ENCODE peak calls at places on chromosomes 16 and 17, in six cellular contexts. M is coronary artery; V is neural crest cell; X is cardiac muscle cell; O is A549; W is CD4-positive, alpha-beta T cell. B is an unnamed sample.
A peak's percentile ranks its signal among the peaks of the same experiment; 100 is the strongest.

GRCh38 chr17:73196500-73196899 is 3.6 kb downstream of the COG1 start:
- DNase-seq in M (peak; percentile 69), V (no peak), X (peak; percentile 56), O (peak; percentile 61), W (no peak), B (no peak)

GRCh38 chr17:82497483-82498405 is 21.8 kb upstream of the FOXK2 start:
- DNase-seq in M (no peak), V (peak; percentile 35), X (peak; percentile 46), O (peak; percentile 48), W (peak; percentile 20), B (no peak)

GRCh38 chr17:34261568-34261967 is 6.5 kb downstream of the CCL2 start:
- DNase-seq in M (no peak), V (no peak), X (no peak), O (no peak), W (no peak), B (no peak)

GRCh38 chr17:77746901-77747620 is 211.4 kb upstream of the TNRC6C start:
- DNase-seq in M (no peak), V (no peak), X (no peak), O (no peak), W (no peak), B (no peak)

GRCh38 chr17:41870627-41871026 is 5.4 kb upstream of the KLHL11 start:
- DNase-seq in M (no peak), V (no peak), X (no peak), O (peak; percentile 44), W (no peak), B (no peak)

GRCh38 chr17:79950306-79950705 is 85.4 kb downstream of the TBC1D16 start:
- DNase-seq in M (peak; percentile 71), V (no peak), X (no peak), O (no peak), W (no peak), B (no peak)

GRCh38 chr17:78873519-78874340 is 29.3 kb downstream of the CEP295NL start:
- DNase-seq in M (no peak), V (no peak), X (no peak), O (no peak), W (no peak), B (no peak)

GRCh38 chr16:75078886-75079285 is 37.7 kb downstream of the LDHD start:
- DNase-seq in M (no peak), V (no peak), X (no peak), O (no peak), W (no peak), B (no peak)

GRCh38 chr17:44767493-44767892 is 8.7 kb downstream of the ADAM11 start:
- DNase-seq in M (no peak), V (no peak), X (no peak), O (no peak), W (no peak), B (no peak)

GRCh38 chr17:64707077-64707591 is 45.0 kb upstream of the SMURF2 start:
- DNase-seq in M (peak; percentile 84), V (no peak), X (peak; percentile 98), O (peak; percentile 97), W (no peak), B (no peak)

GRCh38 chr17:45431531-45432404 is 902 bp downstream of the ARHGAP27 start:
- DNase-seq in M (peak; percentile 76), V (peak; percentile 43), X (peak; percentile 43), O (peak; percentile 83), W (peak; percentile 64), B (peak; percentile 68)

GRCh38 chr17:5837055-5837491 is 233.1 kb upstream of the WSCD1 start:
- DNase-seq in M (no peak), V (no peak), X (peak; percentile 4), O (peak; percentile 75), W (no peak), B (no peak)

GRCh38 chr17:3335876-3336275 is 37.7 kb upstream of the OR3A1 start:
- DNase-seq in M (no peak), V (no peak), X (no peak), O (peak; percentile 43), W (no peak), B (no peak)

GRCh38 chr16:12362482-12363458 is 386.2 kb downstream of the SNX29 start:
- DNase-seq in M (no peak), V (no peak), X (peak; percentile 12), O (no peak), W (no peak), B (no peak)

GRCh38 chr17:20127660-20128413 is 118.7 kb downstream of the SPECC1 start:
- DNase-seq in M (no peak), V (no peak), X (peak; percentile 12), O (peak; percentile 19), W (no peak), B (no peak)

GRCh38 chr17:41962768-41963434 is 3.7 kb upstream of the CNP start:
- DNase-seq in M (peak; percentile 80), V (peak; percentile 91), X (peak; percentile 72), O (peak; percentile 69), W (peak; percentile 61), B (peak; percentile 71)

GRCh38 chr16:46918905-46919792 is 35.0 kb downstream of the GPT2 start:
- DNase-seq in M (no peak), V (peak; percentile 37), X (no peak), O (no peak), W (no peak), B (no peak)

GRCh38 chr17:35286120-35286781 is 43.4 kb downstream of the SLFN5 start:
- DNase-seq in M (no peak), V (no peak), X (peak; percentile 41), O (no peak), W (no peak), B (no peak)

DNA sequence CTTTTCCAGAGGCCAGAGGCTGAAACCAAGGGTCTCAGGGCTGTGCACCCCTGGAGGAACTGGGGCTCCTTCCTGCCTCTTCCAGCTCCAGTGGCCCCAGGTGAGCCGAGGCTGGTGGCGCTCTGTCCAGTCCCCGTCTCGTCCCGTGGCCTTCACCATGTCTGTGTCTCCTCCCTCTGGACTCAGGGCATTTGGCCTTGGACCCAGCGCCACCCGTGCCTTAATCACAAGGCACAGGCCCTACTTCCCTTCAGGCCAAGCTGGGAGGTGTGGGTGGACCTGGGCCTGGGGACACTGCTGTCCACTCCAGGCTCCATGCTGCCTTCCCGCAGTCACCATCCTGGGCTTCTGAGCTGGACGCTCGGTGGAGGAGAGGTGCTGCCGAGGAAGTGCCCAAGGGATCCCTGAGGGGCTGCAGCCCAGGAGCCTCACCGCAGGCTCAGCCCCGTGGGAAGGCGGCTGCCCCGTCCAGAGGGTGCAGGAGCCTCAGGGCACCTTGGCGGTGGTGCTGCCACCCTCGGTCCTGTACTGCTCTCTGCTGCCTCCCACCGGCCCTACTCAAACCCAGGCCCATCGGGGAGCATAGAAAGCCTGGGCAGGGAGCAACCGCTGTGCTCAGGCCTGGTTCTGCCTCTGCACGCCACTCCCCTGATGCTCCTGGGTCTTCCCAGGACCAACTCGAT is 9.6 kb upstream of the APRT start:
- DNase-seq in M (no peak), V (no peak), X (no peak), O (no peak), W (no peak), B (no peak)
- TF ChIP-seq CTCF in M (no peak), V (no peak), X (no peak), O (no peak), W (no peak), B (no peak)

GRCh38 chr17:43644081-43644480 is 17.6 kb downstream of the MEOX1 start:
- DNase-seq in M (no peak), V (no peak), X (no peak), O (no peak), W (no peak), B (no peak)

GRCh38 chr17:43645450-43645764 is 16.3 kb downstream of the MEOX1 start:
- DNase-seq in M (no peak), V (no peak), X (no peak), O (no peak), W (no peak), B (no peak)

GRCh38 chr17:43641416-43641815 is 20.3 kb downstream of the MEOX1 start:
- DNase-seq in M (no peak), V (no peak), X (peak; percentile 39), O (no peak), W (no peak), B (no peak)

GRCh38 chr17:43648916-43649315 is 12.8 kb downstream of the MEOX1 start:
- DNase-seq in M (no peak), V (no peak), X (no peak), O (no peak), W (no peak), B (no peak)

GRCh38 chr17:43645765-43646481 is 15.8 kb downstream of the MEOX1 start:
- DNase-seq in M (no peak), V (no peak), X (peak; percentile 81), O (no peak), W (peak; percentile 16), B (peak; percentile 31)
- TF ChIP-seq CTCF in M (no peak), V (no peak), X (no peak), O (no peak), W (no peak), B (peak; percentile 43)

DNA sequence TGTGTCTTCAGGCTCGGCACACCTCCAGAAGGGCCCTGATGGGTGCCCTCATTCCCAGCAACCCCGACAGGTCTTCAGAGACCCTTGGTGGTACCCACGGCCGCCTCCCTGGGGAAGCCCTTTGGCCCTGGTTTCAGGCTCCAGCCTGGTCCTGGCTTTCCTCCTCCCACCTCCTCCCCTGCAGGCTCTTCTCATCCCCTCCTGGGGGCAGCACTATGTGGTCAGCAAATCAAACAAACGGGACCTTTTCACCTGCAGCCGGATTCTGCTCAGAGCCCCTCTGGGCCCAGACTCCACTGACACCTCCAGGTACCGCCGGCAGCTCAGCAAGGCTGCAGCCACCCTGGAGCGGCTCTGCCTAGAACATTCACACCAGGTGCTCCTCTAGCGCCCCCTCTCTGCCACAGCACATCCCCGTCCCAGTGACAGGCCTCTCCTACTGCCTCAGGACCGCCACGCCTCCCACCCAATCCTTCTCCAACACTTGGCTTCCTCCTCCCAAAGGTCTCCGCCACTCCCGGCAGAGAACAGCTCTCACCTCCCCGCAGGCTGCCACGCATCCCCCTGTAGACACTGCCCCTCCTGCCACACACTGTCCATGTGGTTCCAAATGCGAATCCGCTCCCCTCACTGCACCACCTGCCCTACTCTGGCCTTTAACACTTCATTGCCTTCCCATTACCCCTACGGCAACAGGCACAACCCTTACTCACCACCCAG is 12.0 kb downstream of the CORO7 start:
- DNase-seq in M (no peak), V (peak; percentile 64), X (peak; percentile 60), O (peak; percentile 77), W (no peak), B (peak; percentile 43)
- TF ChIP-seq CTCF in M (peak; percentile 34), V (peak; percentile 74), X (peak; percentile 81), O (peak; percentile 92), W (peak; percentile 41), B (peak; percentile 61)

DNA sequence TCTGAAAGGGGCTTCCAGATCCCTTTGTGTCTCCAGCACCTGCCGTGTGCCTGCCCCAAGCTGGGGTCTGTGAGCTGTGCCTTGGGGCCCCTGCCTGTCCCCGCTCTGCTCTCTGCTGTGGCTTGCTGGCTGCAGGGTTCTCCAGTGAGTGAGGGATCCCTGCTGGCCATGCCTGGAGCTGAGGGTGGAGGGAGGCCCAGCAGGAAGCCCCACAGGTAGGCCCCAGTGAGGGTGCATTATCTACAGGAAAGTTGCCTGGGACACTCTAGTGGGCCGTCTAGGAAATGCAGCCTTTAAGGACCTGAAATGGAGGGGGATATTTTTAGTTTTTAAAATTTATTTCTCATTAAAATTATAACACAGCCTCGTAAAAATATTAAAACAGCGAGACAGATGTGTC is 50.9 kb downstream of the JPH3 start:
- DNase-seq in M (no peak), V (no peak), X (no peak), O (peak; percentile 33), W (no peak), B (no peak)
- TF ChIP-seq CTCF in M (no peak), V (peak; percentile 54), X (peak; percentile 48), O (peak; percentile 18), W (no peak), B (peak; percentile 62)

DNA sequence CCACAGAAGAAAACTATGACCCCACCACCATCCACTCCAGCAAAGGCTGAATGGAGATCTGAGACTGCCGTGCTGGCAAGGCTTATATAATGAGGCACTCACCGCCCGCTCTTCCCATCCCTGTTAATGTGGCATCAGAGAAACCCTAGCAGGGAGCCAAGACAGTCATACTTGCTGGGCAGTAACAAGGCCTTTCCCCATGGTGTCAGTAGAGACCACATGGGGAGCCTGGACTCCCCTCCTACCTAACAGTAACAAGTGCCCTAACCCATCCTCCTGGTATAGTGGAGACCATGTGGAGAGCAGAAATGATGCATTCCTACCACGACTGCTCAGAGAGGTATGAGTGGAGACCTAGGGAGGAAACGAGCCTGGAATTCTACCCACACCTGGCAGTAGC is 235.2 kb downstream of the C16orf78 start:
- DNase-seq in M (peak; percentile 45), V (no peak), X (peak; percentile 77), O (peak; percentile 21), W (no peak), B (no peak)
- TF ChIP-seq CTCF in M (no peak), V (peak; percentile 52), X (peak; percentile 76), O (no peak), W (no peak), B (peak; percentile 54)